ENCODE peak calls at places on chromosomes 13 and 19, in nine cellular contexts. Q, I, L, R, Y, C, U, X and K are unnamed samples.

GRCh38 chr19:30342901-30343300 is 29.3 kb upstream of the ZNF536 start:
- DNase-seq in I (no peak), X (no peak), R (no peak), U (no peak), L (no peak), C (no peak), Y (no peak), Q (no peak), K (no peak)

GRCh38 chr13:46542833-46543232 is 10.1 kb upstream of the LRCH1 start:
- DNase-seq in C (peak), X (no peak), U (no peak), L (no peak), I (no peak), Q (no peak), R (no peak), Y (no peak), K (no peak)

GRCh38 chr13:34065915-34066314 is 248.0 kb downstream of the RFC3 start:
- DNase-seq in Q (peak), L (peak), U (no peak), R (no peak), X (no peak), I (no peak), Y (no peak), C (no peak), K (no peak)

GRCh38 chr19:2039959-2040646 is 10.9 kb downstream of the MKNK2 start:
- DNase-seq in Q (no peak), L (no peak), U (no peak), I (no peak), Y (no peak), C (no peak), R (no peak), X (peak), K (no peak)

GRCh38 chr13:40096357-40096911 is 441.0 kb downstream of the COG6 start:
- DNase-seq in U (no peak), C (no peak), I (no peak), Q (no peak), Y (no peak), R (no peak), L (no peak), X (no peak), K (no peak)

GRCh38 chr19:56476671-56477428 is at the start of gene ZNF667:
- DNase-seq in Q (no peak), U (peak), C (no peak), R (peak), L (peak), Y (no peak), X (peak), I (peak), K (no peak)

GRCh38 chr13:70253834-70254233 is 145.6 kb upstream of the KLHL1 start:
- DNase-seq in Q (no peak), C (no peak), X (no peak), U (peak), R (no peak), L (peak), Y (no peak), I (no peak), K (no peak)

GRCh38 chr19:40799558-40800338 is 757 bp downstream of the EGLN2 start:
- DNase-seq in C (peak), Y (no peak), L (no peak), Q (no peak), I (no peak), X (peak), R (peak), U (no peak), K (no peak)

GRCh38 chr13:111039735-111040134 is 75.4 kb upstream of the ARHGEF7 start:
- DNase-seq in Q (no peak), R (no peak), L (no peak), C (no peak), Y (no peak), I (peak), X (no peak), U (no peak), K (no peak)

GRCh38 chr13:49219647-49220034 is 497 bp upstream of the MLNR start:
- DNase-seq in U (no peak), R (no peak), C (no peak), I (peak), L (no peak), X (no peak), Q (peak), Y (no peak), K (no peak)

GRCh38 chr19:38812841-38813320 is at the start of gene LGALS4:
- DNase-seq in R (no peak), Y (no peak), I (no peak), Q (no peak), C (no peak), X (no peak), L (no peak), U (no peak), K (no peak)

GRCh38 chr19:13935765-13936486 is 2.3 kb downstream of the PODNL1 start:
- DNase-seq in L (no peak), Q (no peak), R (peak), X (no peak), U (no peak), Y (no peak), I (no peak), C (no peak), K (no peak)

GRCh38 chr13:77509221-77509620 is 26.3 kb upstream of the SCEL start:
- DNase-seq in U (peak), X (no peak), I (peak), L (peak), C (no peak), Y (no peak), R (peak), Q (no peak), K (no peak)

GRCh38 chr13:111115841-111116500 is 861 bp downstream of the ARHGEF7 start:
- DNase-seq in I (peak), R (peak), Q (no peak), Y (peak), L (no peak), X (no peak), U (peak), C (no peak), K (peak)

GRCh38 chr19:2877398-2878331 is 10.5 kb downstream of the ZNF556 start:
- DNase-seq in C (no peak), Y (no peak), R (no peak), I (no peak), U (no peak), Q (no peak), L (no peak), X (no peak), K (no peak)

GRCh38 chr13:60327551-60327950 is 69.5 kb upstream of the TDRD3 start:
- DNase-seq in R (no peak), I (no peak), C (no peak), Y (no peak), L (no peak), X (no peak), U (no peak), Q (no peak), K (no peak)

GRCh38 chr19:47704024-47704423 is 9.2 kb upstream of the EHD2 start:
- DNase-seq in R (peak), C (no peak), Y (no peak), L (no peak), I (no peak), U (peak), Q (no peak), X (no peak), K (no peak)

GRCh38 chr19:32674153-32674958 is 624 bp downstream of the ANKRD27 start:
- DNase-seq in I (no peak), L (no peak), R (no peak), Q (no peak), X (peak), C (no peak), Y (no peak), U (no peak), K (no peak)

GRCh38 chr13:48448285-48448962 is 35.5 kb upstream of the LPAR6 start:
- DNase-seq in X (no peak), R (no peak), Q (no peak), Y (no peak), I (no peak), C (no peak), L (peak), U (no peak), K (no peak)

GRCh38 chr19:16577531-16578052 is 5.4 kb upstream of the SLC35E1 start:
- DNase-seq in U (no peak), I (no peak), R (no peak), Y (no peak), C (no peak), Q (no peak), X (no peak), L (no peak), K (no peak)

GRCh38 chr19:20513179-20513934 is 52.2 kb downstream of the ZNF737 start:
- DNase-seq in C (no peak), R (no peak), L (no peak), Q (no peak), Y (no peak), X (no peak), I (no peak), U (no peak), K (no peak)

GRCh38 chr13:66532146-66532545 is 698.0 kb downstream of the PCDH9 start:
- DNase-seq in C (no peak), Y (no peak), L (no peak), R (peak), Q (no peak), U (peak), X (no peak), I (peak), K (no peak)

GRCh38 chr13:107205318-107206112 is 637.6 kb upstream of the ARGLU1 start:
- DNase-seq in Q (peak), R (peak), U (peak), C (no peak), I (peak), L (peak), Y (peak), X (peak), K (no peak)

GRCh38 chr13:113034451-113035208 is 65.6 kb downstream of the MCF2L start:
- DNase-seq in C (no peak), Y (peak), U (peak), X (no peak), R (peak), L (peak), Q (peak), I (peak), K (peak)

GRCh38 chr13:99347911-99348451 is 40.8 kb upstream of the GPR183 start:
- DNase-seq in X (no peak), C (peak), Y (no peak), I (no peak), L (no peak), R (no peak), Q (no peak), U (no peak), K (no peak)

GRCh38 chr13:79767126-79767525 is 286.2 kb downstream of the NDFIP2 start:
- DNase-seq in C (no peak), I (no peak), L (peak), U (no peak), R (peak), X (no peak), Q (no peak), Y (no peak), K (no peak)

GRCh38 chr19:33248954-33249613 is 23.4 kb upstream of the SLC7A10 start:
- DNase-seq in I (no peak), U (no peak), L (no peak), Q (peak), C (no peak), R (no peak), Y (no peak), X (peak), K (no peak)

GRCh38 chr13:90884066-90884465 is 463.4 kb upstream of the MIR17HG start:
- DNase-seq in Q (no peak), L (no peak), U (no peak), I (no peak), R (no peak), X (no peak), Y (no peak), C (no peak), K (no peak)

GRCh38 chr13:47518530-47518929 is 482.5 kb downstream of the SUCLA2 start:
- DNase-seq in X (no peak), I (no peak), C (no peak), R (no peak), Y (no peak), Q (no peak), L (no peak), U (no peak), K (no peak)

GRCh38 chr13:43019811-43020210 is 3.6 kb upstream of the DNAJC15 start:
- DNase-seq in U (no peak), R (no peak), C (no peak), Q (no peak), I (peak), L (no peak), Y (no peak), X (no peak), K (no peak)

GRCh38 chr19:43777163-43777700 is 3.5 kb downstream of the KCNN4 start:
- DNase-seq in Q (no peak), Y (no peak), L (no peak), X (peak), U (no peak), R (no peak), I (no peak), C (no peak), K (no peak)

GRCh38 chr13:51453959-51454703 is 1.3 kb upstream of the INTS6 start:
- DNase-seq in Y (peak), X (peak), I (peak), R (no peak), L (peak), Q (peak), C (peak), U (no peak), K (no peak)

GRCh38 chr19:2811221-2811722 is 8.4 kb upstream of the ZNF554 start:
- DNase-seq in X (no peak), C (no peak), Y (no peak), R (no peak), U (no peak), Q (no peak), I (no peak), L (no peak), K (no peak)

DNA sequence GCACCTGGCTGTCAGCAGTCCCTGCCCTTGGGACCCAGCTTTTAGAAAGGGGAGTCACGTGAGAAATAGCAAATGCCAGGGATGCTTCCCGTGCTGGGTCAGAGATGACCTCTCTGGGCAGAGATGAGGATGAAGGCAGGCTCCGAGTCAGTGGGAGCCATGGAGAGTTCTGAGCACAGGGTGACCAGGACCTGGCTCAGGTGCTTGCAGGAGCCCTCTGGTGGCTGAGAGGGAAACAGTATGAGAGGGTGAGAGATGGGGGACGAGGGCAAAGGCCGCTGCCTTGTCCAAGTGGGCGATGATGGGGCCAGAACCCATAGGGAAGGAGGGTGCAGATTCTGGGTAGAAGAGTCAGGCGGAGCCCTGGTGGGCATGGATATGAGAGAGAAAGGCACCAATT is 15.8 kb downstream of the TMED1 start:
- DNase-seq in X (no peak), Q (no peak), C (no peak), U (no peak), I (no peak), R (no peak), L (no peak), Y (no peak), K (no peak)
- TF ChIP-seq CTCF in X (no peak), Q (no peak), C (peak), U (peak), I (peak), R (no peak), L (no peak), Y (no peak), K (peak)

GRCh38 chr19:48784527-48784926 is 26.3 kb downstream of the BCAT2 start:
- DNase-seq in U (no peak), I (peak), Y (no peak), R (peak), C (no peak), L (no peak), Q (no peak), X (no peak), K (no peak)
- TF ChIP-seq CTCF in U (peak), I (peak), Y (no peak), R (peak), C (no peak), L (peak), Q (no peak), X (no peak), K (peak)

GRCh38 chr13:81872581-81872980 is 1531.7 kb upstream of the SPRY2 start:
- DNase-seq in I (no peak), L (peak), X (no peak), R (no peak), U (no peak), Q (no peak), C (no peak), Y (no peak), K (no peak)
- TF ChIP-seq CTCF in I (no peak), L (peak), X (no peak), R (no peak), U (no peak), Q (peak), C (no peak), Y (no peak), K (no peak)

GRCh38 chr19:46573679-46574522 is 27.2 kb upstream of the CALM3 start:
- DNase-seq in R (no peak), U (no peak), L (no peak), Q (no peak), C (no peak), I (no peak), X (no peak), Y (no peak), K (no peak)

GRCh38 chr19:46574533-46574932 is 26.6 kb upstream of the CALM3 start:
- DNase-seq in L (no peak), U (no peak), X (no peak), Q (no peak), Y (no peak), C (no peak), I (peak), R (peak), K (no peak)

GRCh38 chr19:46571495-46571894 is 29.6 kb upstream of the CALM3 start:
- DNase-seq in U (peak), C (no peak), R (peak), Y (no peak), X (no peak), L (peak), I (peak), Q (peak), K (no peak)
- TF ChIP-seq CTCF in U (peak), C (no peak), R (no peak), Y (no peak), X (no peak), L (peak), I (peak), Q (peak), K (peak)